ENCODE peak calls at places on chromosomes 7 and 10, in six cellular contexts. One of them, this sample, is unnamed.

GRCh38 chr10:45569471-45569870 is 103.1 kb downstream of the ZFAND4 start:
- DNase-seq in AG04450: no peak
- DNase-seq in breast epithelium: no peak
- DNase-seq in A549: no peak
- DNase-seq in cardiac fibroblast: no peak
- DNase-seq in neural progenitor cell: no peak
- DNase-seq in this sample: no peak

GRCh38 chr10:76071638-76072317 is 640.4 kb downstream of the LRMDA start:
- DNase-seq in AG04450: no peak
- DNase-seq in breast epithelium: no peak
- DNase-seq in A549: no peak
- DNase-seq in cardiac fibroblast: no peak
- DNase-seq in neural progenitor cell: no peak
- DNase-seq in this sample: peak; percentile 86

GRCh38 chr7:133827707-133828580 is 299.2 kb upstream of the LRGUK start:
- DNase-seq in AG04450: no peak
- DNase-seq in breast epithelium: no peak
- DNase-seq in A549: no peak
- DNase-seq in cardiac fibroblast: no peak
- DNase-seq in neural progenitor cell: no peak
- DNase-seq in this sample: no peak

GRCh38 chr10:49119746-49120145 is 4.4 kb upstream of the VSTM4 start:
- DNase-seq in AG04450: no peak
- DNase-seq in breast epithelium: no peak
- DNase-seq in A549: no peak
- DNase-seq in cardiac fibroblast: no peak
- DNase-seq in neural progenitor cell: no peak
- DNase-seq in this sample: no peak

GRCh38 chr7:6360841-6361240 is 86.9 kb downstream of the DAGLB start:
- DNase-seq in AG04450: no peak
- DNase-seq in breast epithelium: no peak
- DNase-seq in A549: no peak
- DNase-seq in cardiac fibroblast: no peak
- DNase-seq in neural progenitor cell: no peak
- DNase-seq in this sample: no peak

GRCh38 chr7:45131891-45132290 is 20.4 kb upstream of the TBRG4 start:
- DNase-seq in AG04450: no peak
- DNase-seq in breast epithelium: no peak
- DNase-seq in A549: no peak
- DNase-seq in cardiac fibroblast: no peak
- DNase-seq in neural progenitor cell: no peak
- DNase-seq in this sample: no peak

GRCh38 chr7:7405461-7405860 is 130.2 kb downstream of the COL28A1 start:
- DNase-seq in AG04450: no peak
- DNase-seq in breast epithelium: no peak
- DNase-seq in A549: no peak
- DNase-seq in cardiac fibroblast: no peak
- DNase-seq in neural progenitor cell: no peak
- DNase-seq in this sample: no peak

GRCh38 chr7:135240446-135240845 is 6.8 kb downstream of the STRA8 start:
- DNase-seq in AG04450: no peak
- DNase-seq in breast epithelium: no peak
- DNase-seq in A549: no peak
- DNase-seq in cardiac fibroblast: no peak
- DNase-seq in neural progenitor cell: no peak
- DNase-seq in this sample: no peak

GRCh38 chr7:148261523-148261922 is 329.0 kb upstream of the C7orf33 start:
- DNase-seq in AG04450: no peak
- DNase-seq in breast epithelium: no peak
- DNase-seq in A549: no peak
- DNase-seq in cardiac fibroblast: no peak
- DNase-seq in neural progenitor cell: no peak
- DNase-seq in this sample: no peak

GRCh38 chr10:60376221-60376620 is 13.5 kb downstream of the ANK3 start:
- DNase-seq in AG04450: no peak
- DNase-seq in breast epithelium: no peak
- DNase-seq in A549: no peak
- DNase-seq in cardiac fibroblast: no peak
- DNase-seq in neural progenitor cell: no peak
- DNase-seq in this sample: no peak

GRCh38 chr7:77223261-77223660 is 23.6 kb upstream of the FGL2 start:
- DNase-seq in AG04450: no peak
- DNase-seq in breast epithelium: no peak
- DNase-seq in A549: no peak
- DNase-seq in cardiac fibroblast: no peak
- DNase-seq in neural progenitor cell: no peak
- DNase-seq in this sample: no peak

GRCh38 chr10:119734396-119735332 is 8.8 kb downstream of the INPP5F start:
- DNase-seq in AG04450: no peak
- DNase-seq in breast epithelium: no peak
- DNase-seq in A549: no peak
- DNase-seq in cardiac fibroblast: peak; percentile 47
- DNase-seq in neural progenitor cell: no peak
- DNase-seq in this sample: no peak

GRCh38 chr10:93465806-93466675 is 16.1 kb downstream of the MYOF start:
- DNase-seq in AG04450: no peak
- DNase-seq in breast epithelium: peak; percentile 96
- DNase-seq in A549: peak; percentile 97
- DNase-seq in cardiac fibroblast: peak; percentile 97
- DNase-seq in neural progenitor cell: no peak
- DNase-seq in this sample: peak; percentile 86

GRCh38 chr10:91944880-91945630 is 21.5 kb downstream of the BTAF1 start:
- DNase-seq in AG04450: no peak
- DNase-seq in breast epithelium: no peak
- DNase-seq in A549: no peak
- DNase-seq in cardiac fibroblast: peak; percentile 72
- DNase-seq in neural progenitor cell: no peak
- DNase-seq in this sample: peak; percentile 16

GRCh38 chr10:6920072-6921019 is 340.3 kb upstream of the PRKCQ start:
- DNase-seq in AG04450: no peak
- DNase-seq in breast epithelium: peak; percentile 57
- DNase-seq in A549: peak; percentile 68
- DNase-seq in cardiac fibroblast: peak; percentile 12
- DNase-seq in neural progenitor cell: peak; percentile 87
- DNase-seq in this sample: no peak

GRCh38 chr10:111175786-111176185 is 99.0 kb downstream of the ADRA2A start:
- DNase-seq in AG04450: no peak
- DNase-seq in breast epithelium: no peak
- DNase-seq in A549: no peak
- DNase-seq in cardiac fibroblast: no peak
- DNase-seq in neural progenitor cell: no peak
- DNase-seq in this sample: no peak

GRCh38 chr7:134660961-134661376 is 14.3 kb downstream of the BPGM start:
- DNase-seq in AG04450: peak; percentile 61
- DNase-seq in breast epithelium: no peak
- DNase-seq in A549: no peak
- DNase-seq in cardiac fibroblast: peak; percentile 95
- DNase-seq in neural progenitor cell: no peak
- DNase-seq in this sample: peak; percentile 50

GRCh38 chr10:63628526-63629362 is 107.5 kb downstream of the REEP3 start:
- DNase-seq in AG04450: no peak
- DNase-seq in breast epithelium: peak; percentile 53
- DNase-seq in A549: no peak
- DNase-seq in cardiac fibroblast: no peak
- DNase-seq in neural progenitor cell: peak; percentile 77
- DNase-seq in this sample: no peak

GRCh38 chr7:78326189-78326588 is 527.6 kb downstream of the PHTF2 start:
- DNase-seq in AG04450: peak; percentile 3
- DNase-seq in breast epithelium: no peak
- DNase-seq in A549: no peak
- DNase-seq in cardiac fibroblast: peak; percentile 36
- DNase-seq in neural progenitor cell: no peak
- DNase-seq in this sample: peak; percentile 73

GRCh38 chr10:78458983-78459638 is 425.4 kb downstream of the RPS24 start:
- DNase-seq in AG04450: peak; percentile 21
- DNase-seq in breast epithelium: no peak
- DNase-seq in A549: peak; percentile 92
- DNase-seq in cardiac fibroblast: peak; percentile 75
- DNase-seq in neural progenitor cell: no peak
- DNase-seq in this sample: peak; percentile 35

GRCh38 chr7:128254470-128254869 is 13.4 kb downstream of the LEP start:
- DNase-seq in AG04450: no peak
- DNase-seq in breast epithelium: no peak
- DNase-seq in A549: no peak
- DNase-seq in cardiac fibroblast: no peak
- DNase-seq in neural progenitor cell: no peak
- DNase-seq in this sample: no peak

DNA sequence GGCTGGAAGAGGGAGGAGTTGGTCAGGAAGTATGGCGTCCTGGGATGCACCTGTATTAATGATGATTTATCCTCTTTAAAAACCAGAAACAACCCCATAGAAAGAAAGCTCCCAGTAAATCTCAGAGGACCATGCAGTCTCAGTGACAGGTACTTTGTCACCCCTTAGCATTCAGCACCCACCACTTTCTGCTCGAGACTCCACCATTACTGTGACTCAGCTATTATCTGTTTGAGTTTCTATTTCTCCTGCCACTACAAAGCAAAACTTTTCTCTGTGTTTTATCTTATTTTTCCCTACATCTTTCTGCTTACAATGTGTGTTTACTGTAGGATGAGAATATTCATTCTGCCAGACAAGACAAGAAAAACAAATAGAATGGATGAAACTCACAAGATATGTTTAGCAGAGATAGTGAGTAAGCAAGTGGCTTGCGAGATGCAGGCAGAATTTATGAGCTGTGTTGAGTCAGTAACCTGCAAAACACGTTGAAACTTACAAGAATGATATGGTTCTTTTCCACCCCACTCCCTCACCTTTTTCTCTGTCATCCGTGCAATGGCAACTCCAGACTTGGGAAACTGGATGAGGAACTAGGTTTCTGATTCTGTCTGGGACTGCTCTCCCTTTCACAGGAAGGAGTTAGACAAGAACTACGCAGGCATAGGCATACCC is 127.1 kb downstream of the AOAH start:
- DNase-seq in AG04450: no peak
- DNase-seq in breast epithelium: no peak
- DNase-seq in A549: peak; percentile 19
- DNase-seq in cardiac fibroblast: no peak
- DNase-seq in neural progenitor cell: no peak
- DNase-seq in this sample: no peak
- H3K4me3 ChIP-seq in AG04450: no peak overlapping the region
- H3K4me3 ChIP-seq in breast epithelium: no peak overlapping the region
- H3K4me3 ChIP-seq in A549: no peak overlapping the region
- H3K4me3 ChIP-seq in cardiac fibroblast: no peak overlapping the region
- H3K4me3 ChIP-seq in neural progenitor cell: no peak overlapping the region
- H3K4me3 ChIP-seq in this sample: no peak overlapping the region

GRCh38 chr10:114821293-114821914 is at the start of gene FHIP2A:
- DNase-seq in AG04450: no peak
- DNase-seq in breast epithelium: peak; percentile 46
- DNase-seq in A549: peak; percentile 75
- DNase-seq in cardiac fibroblast: peak; percentile 72
- DNase-seq in neural progenitor cell: peak; percentile 89
- DNase-seq in this sample: no peak
- TF ChIP-seq CTCF in AG04450: peak; percentile 37
- TF ChIP-seq CTCF in breast epithelium: no peak
- TF ChIP-seq CTCF in A549: peak; percentile 95
- TF ChIP-seq CTCF in cardiac fibroblast: peak; percentile 13
- TF ChIP-seq CTCF in neural progenitor cell: peak; percentile 59
- TF ChIP-seq CTCF in this sample: peak; percentile 37

GRCh38 chr7:27098493-27099223 is 2.9 kb upstream of the HOXA1 start:
- DNase-seq in AG04450: no peak
- DNase-seq in breast epithelium: no peak
- DNase-seq in A549: no peak
- DNase-seq in cardiac fibroblast: no peak
- DNase-seq in neural progenitor cell: peak; percentile 73
- DNase-seq in this sample: no peak
- H3K4me3 ChIP-seq in AG04450: peak overlapping the region; percentile 91
- H3K4me3 ChIP-seq in breast epithelium: peak overlapping the region; percentile 40
- H3K4me3 ChIP-seq in A549: no peak overlapping the region
- H3K4me3 ChIP-seq in cardiac fibroblast: no peak overlapping the region
- H3K4me3 ChIP-seq in neural progenitor cell: no peak overlapping the region
- H3K4me3 ChIP-seq in this sample: no peak overlapping the region

DNA sequence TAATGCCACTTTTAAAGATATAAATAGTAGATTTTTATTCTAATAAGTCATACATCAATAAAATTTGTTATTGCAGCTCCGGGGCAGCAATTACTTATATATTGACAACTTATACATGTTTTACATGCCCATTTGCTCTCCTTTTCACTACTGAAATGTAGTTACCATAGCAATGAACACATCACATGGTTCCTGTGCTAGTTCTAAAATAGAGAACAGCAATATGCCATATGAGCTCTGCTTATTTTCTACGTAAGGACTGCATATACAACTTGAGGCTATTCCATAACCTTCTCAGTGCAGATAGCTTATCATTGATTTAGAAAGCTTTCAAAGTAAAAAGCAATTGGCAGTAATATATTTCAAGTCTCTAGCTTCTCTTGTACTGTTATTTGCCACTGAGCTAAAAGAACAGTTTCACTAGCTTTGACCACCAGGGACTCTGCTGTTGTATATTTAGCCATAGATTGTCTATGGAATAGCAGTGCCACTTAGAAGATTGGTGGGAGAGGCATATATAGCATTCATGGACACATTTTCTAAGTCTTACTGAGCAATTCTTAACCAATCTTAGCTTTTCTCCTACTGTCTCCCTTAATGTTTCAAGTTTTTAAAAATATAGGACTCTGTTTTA is 270.2 kb upstream of the KAT6B start:
- DNase-seq in AG04450: no peak
- DNase-seq in breast epithelium: no peak
- DNase-seq in A549: no peak
- DNase-seq in cardiac fibroblast: no peak
- DNase-seq in neural progenitor cell: no peak
- DNase-seq in this sample: no peak
- TF ChIP-seq CTCF in AG04450: no peak
- TF ChIP-seq CTCF in breast epithelium: no peak
- TF ChIP-seq CTCF in A549: no peak
- TF ChIP-seq CTCF in cardiac fibroblast: no peak
- TF ChIP-seq CTCF in neural progenitor cell: no peak
- TF ChIP-seq CTCF in this sample: no peak

This sample was measured in AG09309.